ENCODE peak calls at places on chromosomes 6 and 20, in four cellular contexts. D is IMR-90, S is trophoblast cell, F is neuronal stem cell. B is an unnamed sample.

GRCh38 chr6:127391019-127391974 is 47.9 kb upstream of the ECHDC1 start:
- DNase-seq in D (no peak), S (peak; percentile 52), F (no peak), B (no peak)

GRCh38 chr20:21518292-21518991 is 4.6 kb upstream of the NKX2-2 start:
- DNase-seq in D (no peak), S (no peak), F (no peak), B (no peak)

GRCh38 chr6:105810105-105810921 is 275.8 kb upstream of the PRDM1 start:
- DNase-seq in D (peak; percentile 91), S (peak; percentile 53), F (no peak), B (peak; percentile 93)

GRCh38 chr20:32470025-32470861 is 112.1 kb downstream of the ASXL1 start:
- DNase-seq in D (peak; percentile 70), S (peak; percentile 10), F (no peak), B (peak; percentile 93)

GRCh38 chr6:20325641-20326421 is 75.8 kb upstream of the E2F3 start:
- DNase-seq in D (peak; percentile 49), S (peak; percentile 34), F (no peak), B (no peak)

GRCh38 chr6:43983191-43983590 is 144.1 kb downstream of the MRPL14 start:
- DNase-seq in D (no peak), S (no peak), F (no peak), B (no peak)

GRCh38 chr20:51326241-51326819 is 216.2 kb downstream of the NFATC2 start:
- DNase-seq in D (peak; percentile 76), S (peak; percentile 61), F (peak; percentile 57), B (peak; percentile 84)

GRCh38 chr6:123589973-123590372 is 46.8 kb downstream of the TRDN start:
- DNase-seq in D (no peak), S (no peak), F (no peak), B (peak; percentile 44)

GRCh38 chr6:3285732-3286131 is 27.0 kb downstream of the PSMG4 start:
- DNase-seq in D (no peak), S (no peak), F (no peak), B (no peak)

GRCh38 chr6:40796280-40797223 is 209.4 kb upstream of the LRFN2 start:
- DNase-seq in D (no peak), S (no peak), F (no peak), B (no peak)

GRCh38 chr6:167719920-167720319 is 106.8 kb upstream of the AFDN start:
- DNase-seq in D (no peak), S (no peak), F (no peak), B (no peak)

GRCh38 chr6:1593286-1593957 is 16.3 kb upstream of the FOXC1 start:
- DNase-seq in D (no peak), S (no peak), F (no peak), B (no peak)

GRCh38 chr6:166935353-166935752 is 21.0 kb downstream of the RNASET2 start:
- DNase-seq in D (no peak), S (no peak), F (no peak), B (no peak)

GRCh38 chr6:88251261-88251660 is 85.1 kb upstream of the CNR1 start:
- DNase-seq in D (no peak), S (no peak), F (no peak), B (no peak)

GRCh38 chr20:20487811-20488210 is 119.9 kb downstream of the INSM1 start:
- DNase-seq in D (peak; percentile 38), S (peak; percentile 12), F (no peak), B (no peak)

GRCh38 chr6:156816505-156816904 is 39.3 kb downstream of the ARID1B start:
- DNase-seq in D (peak; percentile 23), S (no peak), F (no peak), B (no peak)

GRCh38 chr6:149314325-149314724 is 3.2 kb upstream of the TAB2 start:
- DNase-seq in D (no peak), S (no peak), F (no peak), B (no peak)

GRCh38 chr6:8175046-8175777 is 72.9 kb upstream of the EEF1E1 start:
- DNase-seq in D (no peak), S (no peak), F (no peak), B (no peak)

GRCh38 chr20:49570828-49571552 is 3.1 kb upstream of the PTGIS start:
- DNase-seq in D (peak; percentile 54), S (no peak), F (no peak), B (no peak)

GRCh38 chr6:33623895-33624381 is 2.8 kb downstream of the ITPR3 start:
- DNase-seq in D (no peak), S (no peak), F (no peak), B (no peak)

GRCh38 chr20:47357296-47358051 is 975 bp upstream of the ZMYND8 start:
- DNase-seq in D (peak; percentile 94), S (peak; percentile 99), F (no peak), B (peak; percentile 99)

GRCh38 chr6:63787021-63787420 is 151.4 kb downstream of the PHF3 start:
- DNase-seq in D (peak; percentile 20), S (no peak), F (no peak), B (no peak)

GRCh38 chr6:157173756-157174155 is 149.6 kb downstream of the TMEM242 start:
- DNase-seq in D (peak; percentile 38), S (no peak), F (no peak), B (no peak)

GRCh38 chr20:48831702-48832422 is 4.1 kb upstream of the PREX1 start:
- DNase-seq in D (peak; percentile 39), S (peak; percentile 35), F (no peak), B (no peak)

GRCh38 chr6:81241717-81242116 is 510.8 kb downstream of the TENT5A start:
- DNase-seq in D (peak; percentile 49), S (peak; percentile 71), F (no peak), B (peak; percentile 33)

GRCh38 chr6:42848700-42849099 is 30.7 kb upstream of the RPL7L1 start:
- DNase-seq in D (no peak), S (no peak), F (no peak), B (no peak)

GRCh38 chr6:81242634-81243033 is 509.8 kb downstream of the TENT5A start:
- DNase-seq in D (no peak), S (no peak), F (no peak), B (no peak)

GRCh38 chr20:24494460-24494920 is 25.1 kb downstream of the SYNDIG1 start:
- DNase-seq in D (no peak), S (no peak), F (no peak), B (no peak)

GRCh38 chr6:26270121-26270861 is 94.7 kb upstream of the BTN3A2 start:
- DNase-seq in D (no peak), S (no peak), F (no peak), B (no peak)

GRCh38 chr6:145815875-145816274 is 1.3 kb upstream of the FBXO30 start:
- DNase-seq in D (peak; percentile 40), S (no peak), F (no peak), B (no peak)

GRCh38 chr6:161727063-161727462 is 453.2 kb upstream of the AGPAT4 start:
- DNase-seq in D (no peak), S (no peak), F (no peak), B (peak; percentile 92)

GRCh38 chr6:29071831-29072723 is 15.0 kb downstream of the OR2B3 start:
- DNase-seq in D (no peak), S (peak; percentile 64), F (peak; percentile 11), B (peak; percentile 82)

GRCh38 chr6:169230923-169231789 is 22.5 kb downstream of the THBS2 start:
- DNase-seq in D (no peak), S (no peak), F (no peak), B (no peak)
- H2BK5ac ChIP-seq in D (no peak overlapping the region), S (no peak overlapping the region), F (peak overlapping the region; percentile 78), B (no peak overlapping the region)

GRCh38 chr6:144334150-144334708 is 49.1 kb downstream of the UTRN start:
- DNase-seq in D (no peak), S (no peak), F (no peak), B (no peak)
- H3K4me3 ChIP-seq in D (no peak overlapping the region), S (no peak overlapping the region), F (no peak overlapping the region), B (no peak overlapping the region)

GRCh38 chr20:38093641-38094077 is 60.1 kb downstream of the RPRD1B start:
- DNase-seq in D (no peak), S (no peak), F (no peak), B (no peak)
- H3K4ac ChIP-seq in D (peak overlapping the region; percentile 49), S (no peak overlapping the region), F (no peak overlapping the region), B (no peak overlapping the region)

GRCh38 chr20:63740070-63740500 is 509 bp downstream of the SLC2A4RG start:
- DNase-seq in D (peak; percentile 7), S (peak; percentile 29), F (peak; percentile 59), B (peak; percentile 44)

GRCh38 chr20:63740501-63741353 is 1.2 kb downstream of the SLC2A4RG start:
- DNase-seq in D (peak; percentile 86), S (peak; percentile 76), F (peak; percentile 75), B (peak; percentile 88)

GRCh38 chr20:63738687-63739128 is 868 bp upstream of the SLC2A4RG start:
- DNase-seq in D (no peak), S (peak; percentile 66), F (peak; percentile 70), B (peak; percentile 82)

GRCh38 chr20:63737940-63738686 is 1.5 kb upstream of the SLC2A4RG start:
- DNase-seq in D (no peak), S (peak; percentile 35), F (no peak), B (no peak)

GRCh38 chr20:63739129-63740069 is at the start of gene SLC2A4RG:
- DNase-seq in D (peak; percentile 62), S (peak; percentile 87), F (peak; percentile 79), B (peak; percentile 77)
- H2BK5ac ChIP-seq in D (peak within 1 kb of the TSS; percentile 75), S (peak within 1 kb of the TSS; percentile 83), F (peak within 1 kb of the TSS; percentile 98), B (no peak within 1 kb of the TSS)

GRCh38 chr20:63267681-63268080 is 4.9 kb upstream of the ARFGAP1 start:
- DNase-seq in D (no peak), S (peak; percentile 84), F (no peak), B (no peak)
- H3K4me3 ChIP-seq in D (no peak overlapping the region), S (no peak overlapping the region), F (no peak overlapping the region), B (no peak overlapping the region)

GRCh38 chr20:62370115-62370806 is 3.1 kb upstream of the LAMA5 start:
- DNase-seq in D (peak; percentile 79), S (peak; percentile 28), F (no peak), B (no peak)

GRCh38 chr20:62372042-62372993 is 5.2 kb upstream of the LAMA5 start:
- DNase-seq in D (no peak), S (no peak), F (no peak), B (no peak)

GRCh38 chr20:62369508-62370114 is 2.5 kb upstream of the LAMA5 start:
- DNase-seq in D (no peak), S (no peak), F (no peak), B (no peak)

GRCh38 chr20:62370807-62371587 is 3.9 kb upstream of the LAMA5 start:
- DNase-seq in D (no peak), S (no peak), F (no peak), B (no peak)

DNA sequence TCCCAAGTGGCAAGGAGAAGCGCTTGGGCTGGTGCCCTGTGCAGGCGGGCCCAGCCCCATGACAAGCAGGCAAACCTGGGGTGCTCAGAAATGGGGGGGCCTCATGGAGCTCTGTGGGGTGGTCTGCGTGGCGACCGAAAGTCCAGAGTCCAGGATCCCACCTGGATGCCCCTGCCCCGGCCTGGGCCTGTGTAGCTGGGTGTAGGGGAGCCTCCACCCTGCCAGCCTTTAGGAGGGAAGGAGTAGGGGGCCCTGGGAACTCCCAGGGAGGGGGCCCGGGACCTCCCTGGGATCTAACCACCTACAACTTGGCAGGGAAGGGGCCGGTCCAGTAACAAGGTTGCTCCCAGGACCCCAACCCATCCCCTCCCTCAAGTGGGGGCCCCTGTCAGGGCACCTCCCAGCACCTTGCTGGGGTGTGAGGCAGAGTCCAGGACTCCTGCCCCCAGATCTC is 4.5 kb upstream of the LAMA5 start:
- DNase-seq in D (no peak), S (no peak), F (no peak), B (no peak)
- H3K4ac ChIP-seq in D (no peak overlapping the region), S (no peak overlapping the region), F (no peak overlapping the region), B (no peak overlapping the region)

GRCh38 chr6:21595951-21596378 is 2.4 kb downstream of the SOX4 start:
- DNase-seq in D (no peak), S (no peak), F (no peak), B (peak; percentile 69)
- H2BK5ac ChIP-seq in D (peak overlapping the region; percentile 79), S (peak overlapping the region; percentile 66), F (peak overlapping the region; percentile 90), B (peak overlapping the region; percentile 73)